ENCODE peak calls at places on chromosomes 16 and 17, in ten cellular contexts. U, X, T, J, S, K, N, C, Y and H are unnamed samples.

GRCh38 chr17:81510798-81511549 is 1.6 kb downstream of the ACTG1 start:
- DNase-seq in U (no peak), X (no peak), T (no peak), J (no peak), S (peak), K (peak), N (no peak), C (peak), Y (no peak), H (peak)

GRCh38 chr16:24670623-24671454 is 58.6 kb upstream of the TNRC6A start:
- DNase-seq in U (peak), X (no peak), T (peak), J (no peak), S (peak), K (peak), N (no peak), C (no peak), Y (peak), H (peak)

GRCh38 chr16:24999088-24999670 is 16.0 kb downstream of the ARHGAP17 start:
- DNase-seq in U (no peak), X (no peak), T (no peak), J (no peak), S (peak), K (no peak), N (no peak), C (no peak), Y (no peak), H (no peak)

GRCh38 chr17:30396129-30396528 is 17.4 kb downstream of the CPD start:
- DNase-seq in U (no peak), X (no peak), T (no peak), J (no peak), S (no peak), K (no peak), N (no peak), C (no peak), Y (no peak), H (no peak)

GRCh38 chr17:34420254-34420766 is 57.3 kb upstream of the CCL1 start:
- DNase-seq in U (peak), X (no peak), T (peak), J (peak), S (peak), K (peak), N (peak), C (peak), Y (peak), H (peak)

GRCh38 chr17:933168-934083 is 46.1 kb downstream of the NXN start:
- DNase-seq in U (peak), X (no peak), T (no peak), J (no peak), S (no peak), K (no peak), N (peak), C (no peak), Y (no peak), H (peak)

GRCh38 chr16:67872131-67872630 is 671 bp upstream of the EDC4 start:
- DNase-seq in U (no peak), X (no peak), T (no peak), J (no peak), S (no peak), K (no peak), N (peak), C (no peak), Y (no peak), H (no peak)

GRCh38 chr16:50259334-50260205 is 6.8 kb upstream of the ADCY7 start:
- DNase-seq in U (no peak), X (peak), T (peak), J (no peak), S (peak), K (peak), N (peak), C (no peak), Y (peak), H (peak)

GRCh38 chr17:48002920-48003685 is 32.2 kb downstream of the CDK5RAP3 start:
- DNase-seq in U (no peak), X (no peak), T (no peak), J (no peak), S (peak), K (no peak), N (no peak), C (no peak), Y (no peak), H (no peak)

GRCh38 chr17:81210868-81211267 is 11.9 kb downstream of the CEP131 start:
- DNase-seq in U (no peak), X (no peak), T (no peak), J (no peak), S (no peak), K (no peak), N (peak), C (no peak), Y (no peak), H (no peak)

GRCh38 chr16:89827383-89828198 is 684 bp upstream of the SPIRE2 start:
- DNase-seq in U (peak), X (no peak), T (no peak), J (no peak), S (peak), K (no peak), N (peak), C (peak), Y (peak), H (peak)

GRCh38 chr16:24748242-24748641 is 18.8 kb downstream of the TNRC6A start:
- DNase-seq in U (peak), X (no peak), T (peak), J (no peak), S (no peak), K (no peak), N (peak), C (no peak), Y (no peak), H (peak)

GRCh38 chr16:18942069-18942468 is 15.9 kb upstream of the SMG1 start:
- DNase-seq in U (no peak), X (no peak), T (no peak), J (no peak), S (no peak), K (no peak), N (no peak), C (no peak), Y (no peak), H (no peak)

GRCh38 chr16:47358816-47359215 is 102.0 kb downstream of the ITFG1 start:
- DNase-seq in U (peak), X (no peak), T (no peak), J (no peak), S (no peak), K (no peak), N (no peak), C (no peak), Y (no peak), H (no peak)

GRCh38 chr17:28216528-28216927 is 102.5 kb upstream of the TMEM97 start:
- DNase-seq in U (peak), X (no peak), T (no peak), J (no peak), S (no peak), K (no peak), N (peak), C (no peak), Y (no peak), H (no peak)

GRCh38 chr17:48596000-48596734 is 2.6 kb upstream of the HOXB5 start:
- DNase-seq in U (peak), X (no peak), T (no peak), J (no peak), S (no peak), K (no peak), N (no peak), C (peak), Y (no peak), H (no peak)

GRCh38 chr16:14199624-14200023 is 128.5 kb downstream of the MRTFB start:
- DNase-seq in U (peak), X (no peak), T (no peak), J (no peak), S (no peak), K (no peak), N (no peak), C (no peak), Y (no peak), H (no peak)

GRCh38 chr16:14523632-14524031 is 106.4 kb downstream of the PARN start:
- DNase-seq in U (no peak), X (no peak), T (no peak), J (no peak), S (no peak), K (no peak), N (no peak), C (no peak), Y (no peak), H (no peak)

GRCh38 chr16:745739-746138 is 4.9 kb upstream of the CIAO3 start:
- DNase-seq in U (no peak), X (no peak), T (no peak), J (no peak), S (no peak), K (no peak), N (no peak), C (no peak), Y (no peak), H (no peak)

GRCh38 chr17:7323731-7324437 is 5.3 kb downstream of the NEURL4 start:
- DNase-seq in U (peak), X (no peak), T (peak), J (peak), S (no peak), K (no peak), N (peak), C (peak), Y (peak), H (peak)

GRCh38 chr17:48715496-48716399 is 6.6 kb downstream of the PRAC1 start:
- DNase-seq in U (no peak), X (peak), T (no peak), J (no peak), S (no peak), K (no peak), N (peak), C (no peak), Y (no peak), H (no peak)

GRCh38 chr17:42669705-42670198 is 7.0 kb downstream of the PLEKHH3 start:
- DNase-seq in U (no peak), X (no peak), T (no peak), J (no peak), S (no peak), K (peak), N (no peak), C (no peak), Y (no peak), H (no peak)

GRCh38 chr17:34584805-34585416 is 5.5 kb downstream of the TMEM132E start:
- DNase-seq in U (peak), X (no peak), T (no peak), J (no peak), S (no peak), K (no peak), N (peak), C (peak), Y (no peak), H (peak)

GRCh38 chr17:78716814-78717393 is 65.2 kb downstream of the CYTH1 start:
- DNase-seq in U (peak), X (peak), T (peak), J (no peak), S (peak), K (peak), N (no peak), C (peak), Y (peak), H (peak)

GRCh38 chr17:45376606-45377005 is 56.1 kb downstream of the ARHGAP27 start:
- DNase-seq in U (no peak), X (no peak), T (no peak), J (no peak), S (no peak), K (no peak), N (no peak), C (peak), Y (no peak), H (no peak)

GRCh38 chr17:65750678-65751077 is 189.2 kb upstream of the AXIN2 start:
- DNase-seq in U (peak), X (no peak), T (peak), J (no peak), S (peak), K (peak), N (no peak), C (peak), Y (peak), H (peak)

GRCh38 chr17:66492500-66493123 is 190.2 kb downstream of the PRKCA start:
- DNase-seq in U (no peak), X (no peak), T (no peak), J (no peak), S (no peak), K (no peak), N (peak), C (no peak), Y (no peak), H (no peak)

GRCh38 chr16:77043076-77043475 is 147.9 kb upstream of the MON1B start:
- DNase-seq in U (no peak), X (no peak), T (no peak), J (no peak), S (no peak), K (no peak), N (peak), C (no peak), Y (no peak), H (no peak)

GRCh38 chr17:1977583-1978395 is 47.3 kb downstream of the RTN4RL1 start:
- DNase-seq in U (no peak), X (no peak), T (no peak), J (no peak), S (peak), K (no peak), N (no peak), C (no peak), Y (no peak), H (peak)

GRCh38 chr16:73010150-73010676 is 37.7 kb downstream of the ZFHX3 start:
- DNase-seq in U (no peak), X (no peak), T (no peak), J (no peak), S (no peak), K (no peak), N (no peak), C (no peak), Y (no peak), H (no peak)

GRCh38 chr16:89060207-89060794 is 33.4 kb upstream of the ACSF3 start:
- DNase-seq in U (no peak), X (no peak), T (no peak), J (no peak), S (no peak), K (no peak), N (no peak), C (no peak), Y (no peak), H (no peak)

GRCh38 chr17:83055911-83056582 is 23.4 kb upstream of the METRNL start:
- DNase-seq in U (peak), X (no peak), T (peak), J (no peak), S (peak), K (no peak), N (peak), C (no peak), Y (no peak), H (no peak)

GRCh38 chr16:67767953-67768352 is 38.4 kb downstream of the RANBP10 start:
- DNase-seq in U (peak), X (no peak), T (no peak), J (no peak), S (no peak), K (no peak), N (no peak), C (no peak), Y (no peak), H (no peak)

GRCh38 chr17:61718022-61718421 is 127.0 kb upstream of the NACA2 start:
- DNase-seq in U (no peak), X (no peak), T (no peak), J (no peak), S (no peak), K (no peak), N (no peak), C (no peak), Y (no peak), H (no peak)
- TF ChIP-seq CTCF in U (no peak), X (no peak), T (no peak), J (no peak), S (no peak), K (no peak), N (no peak), C (no peak), Y (no peak), H (no peak)

DNA sequence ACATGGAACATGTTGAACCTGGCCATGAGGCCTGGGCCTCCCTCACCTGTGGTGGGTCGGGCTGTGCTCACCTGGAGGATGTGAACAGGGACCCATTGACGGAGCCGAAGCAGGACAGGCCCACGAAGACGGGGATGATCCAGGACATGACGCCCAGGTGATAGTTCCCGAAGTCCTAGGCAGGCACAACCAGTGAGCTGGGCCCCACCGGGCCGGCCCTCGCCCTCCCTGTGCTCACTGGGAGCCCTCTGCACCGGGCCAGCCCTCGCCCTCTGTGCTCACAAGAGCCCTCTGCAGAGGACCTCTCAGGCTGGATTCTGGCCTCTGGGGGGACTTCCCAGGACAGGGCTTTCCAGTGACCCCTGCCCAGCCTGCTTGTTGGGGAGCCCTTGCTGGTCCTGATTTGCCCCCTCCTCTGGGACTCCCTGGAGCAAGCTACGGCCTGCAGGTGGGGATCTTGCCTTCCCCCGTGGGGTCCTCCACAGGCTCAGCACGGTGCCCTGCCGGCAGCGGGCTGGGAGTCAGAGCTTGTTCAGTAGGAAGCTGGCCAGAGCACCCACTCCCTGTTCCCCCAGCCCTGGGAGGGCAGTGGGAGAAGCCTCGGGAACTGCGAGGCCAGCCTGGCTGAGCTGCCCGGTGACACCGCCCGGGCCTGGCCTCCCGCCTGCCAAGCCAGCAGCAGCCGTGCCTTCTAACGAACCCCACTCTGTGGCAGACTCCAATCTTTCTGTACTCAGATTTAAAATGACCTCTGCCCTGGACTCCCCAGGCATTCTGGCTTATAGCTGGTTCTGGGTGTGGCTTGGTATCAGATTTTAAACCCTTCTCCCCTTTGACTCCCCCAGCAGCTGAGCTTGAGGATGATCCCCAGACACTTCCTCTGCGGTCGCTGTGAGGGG is 30.4 kb downstream of the SLC7A5 start:
- DNase-seq in U (no peak), X (no peak), T (no peak), J (no peak), S (no peak), K (no peak), N (no peak), C (peak), Y (no peak), H (no peak)
- TF ChIP-seq POLR2A in U (no peak), X (no peak), T (no peak), J (no peak), S (no peak), K (no peak), N (no peak), C (no peak), Y (no peak), H (no peak)

GRCh38 chr17:16415031-16415924 is at the start of gene TRPV2:
- DNase-seq in U (no peak), X (no peak), T (peak), J (no peak), S (peak), K (peak), N (peak), C (no peak), Y (peak), H (no peak)
- TF ChIP-seq CTCF in U (peak), X (no peak), T (peak), J (peak), S (peak), K (no peak), N (peak), C (peak), Y (peak), H (no peak)

GRCh38 chr17:76671123-76671911 is 27.8 kb upstream of the ST6GALNAC1 start:
- DNase-seq in U (peak), X (peak), T (peak), J (peak), S (peak), K (peak), N (peak), C (peak), Y (peak), H (peak)
- TF ChIP-seq POLR2A in U (no peak), X (no peak), T (peak), J (peak), S (no peak), K (peak), N (peak), C (no peak), Y (peak), H (no peak)

GRCh38 chr16:85987750-85988078 is 88.8 kb downstream of the IRF8 start:
- DNase-seq in U (no peak), X (no peak), T (no peak), J (no peak), S (no peak), K (no peak), N (no peak), C (no peak), Y (peak), H (no peak)
- TF ChIP-seq CTCF in U (no peak), X (no peak), T (no peak), J (no peak), S (no peak), K (no peak), N (peak), C (peak), Y (no peak), H (no peak)

DNA sequence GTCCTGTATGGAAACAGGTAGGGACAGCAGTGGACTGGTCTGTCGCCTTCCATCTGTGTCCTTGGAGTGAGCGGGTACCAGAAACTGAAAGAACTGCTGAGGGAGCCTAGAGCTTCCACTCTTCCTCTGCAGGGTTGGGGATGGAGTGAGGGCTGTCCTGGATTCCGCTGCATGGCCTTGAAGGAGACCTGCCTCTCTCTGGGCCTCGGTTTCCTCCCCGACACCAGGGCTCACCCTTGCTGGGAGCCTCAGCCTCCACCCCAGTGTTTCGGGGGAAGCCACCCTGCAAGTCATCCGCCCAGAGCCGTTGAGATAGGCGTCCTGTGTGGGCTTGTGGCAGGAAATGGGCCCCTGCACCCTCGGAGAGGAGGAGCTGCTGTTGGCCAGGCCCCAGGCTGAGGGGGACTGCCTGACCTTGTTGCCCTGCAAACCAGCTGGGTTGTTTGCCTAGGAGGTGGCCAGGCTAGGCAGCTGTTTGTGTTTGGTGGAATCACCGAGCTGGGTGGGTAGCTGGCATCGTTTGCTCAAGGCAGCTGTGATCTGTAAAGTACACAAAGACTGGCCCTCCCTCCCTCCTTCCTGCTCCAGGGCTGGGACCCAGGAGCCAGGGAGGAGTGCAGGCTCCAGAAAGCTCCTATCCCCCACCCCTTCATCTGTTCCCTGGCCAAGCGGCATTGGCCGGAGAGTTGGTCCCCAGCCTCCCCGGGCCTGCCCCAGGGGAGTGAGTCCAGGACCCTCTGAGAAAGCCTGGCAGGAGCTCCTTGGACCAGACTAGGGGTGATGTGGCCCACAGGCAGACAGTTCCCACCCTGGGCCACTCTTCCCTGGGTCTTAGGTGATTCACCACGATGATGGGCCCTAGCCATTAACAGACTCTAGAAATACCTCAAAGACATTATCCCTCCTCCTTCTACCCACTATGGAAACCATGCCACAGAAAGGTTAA is 1.3 kb downstream of the RAB37 start:
- DNase-seq in U (no peak), X (no peak), T (no peak), J (no peak), S (peak), K (no peak), N (peak), C (peak), Y (peak), H (no peak)
- TF ChIP-seq POLR2A in U (no peak), X (no peak), T (no peak), J (no peak), S (no peak), K (no peak), N (peak), C (no peak), Y (peak), H (no peak)